ENCODE peak calls at places on chromosomes 16 and 17, in four cellular contexts. One of them, this sample, is unnamed. For H3K27me3, the result is how much of the 10 kb centered on the place peaks cover.

GRCh38 chr17:39867084-39867890 is 715 bp upstream of the ZPBP2 start:
- DNase-seq in mammary epithelial cell: no peak
- DNase-seq in GM23338: no peak
- DNase-seq in CD4-positive, alpha-beta T cell: no peak
- DNase-seq in this sample: no peak

GRCh38 chr16:55759983-55760664 is 72.8 kb downstream of the CES1 start:
- DNase-seq in mammary epithelial cell: no peak
- DNase-seq in GM23338: peak
- DNase-seq in CD4-positive, alpha-beta T cell: no peak
- DNase-seq in this sample: no peak

GRCh38 chr16:70800306-70800705 is 652 bp downstream of the VAC14 start:
- DNase-seq in mammary epithelial cell: no peak
- DNase-seq in GM23338: peak
- DNase-seq in CD4-positive, alpha-beta T cell: no peak
- DNase-seq in this sample: no peak

GRCh38 chr17:59335685-59336084 is 4.2 kb downstream of the YPEL2 start:
- DNase-seq in mammary epithelial cell: no peak
- DNase-seq in GM23338: no peak
- DNase-seq in CD4-positive, alpha-beta T cell: no peak
- DNase-seq in this sample: no peak

GRCh38 chr17:82358467-82359350 is at the start of gene TEX19:
- DNase-seq in mammary epithelial cell: no peak
- DNase-seq in GM23338: peak
- DNase-seq in CD4-positive, alpha-beta T cell: no peak
- DNase-seq in this sample: no peak

GRCh38 chr17:76733618-76733957 is 3.5 kb downstream of the SRSF2 start:
- DNase-seq in mammary epithelial cell: no peak
- DNase-seq in GM23338: no peak
- DNase-seq in CD4-positive, alpha-beta T cell: no peak
- DNase-seq in this sample: no peak

GRCh38 chr17:34909040-34909439 is 52.2 kb downstream of the CCT6B start:
- DNase-seq in mammary epithelial cell: no peak
- DNase-seq in GM23338: no peak
- DNase-seq in CD4-positive, alpha-beta T cell: no peak
- DNase-seq in this sample: no peak

GRCh38 chr16:1072526-1073261 is at the start of gene SSTR5:
- DNase-seq in mammary epithelial cell: no peak
- DNase-seq in GM23338: peak
- DNase-seq in CD4-positive, alpha-beta T cell: no peak
- DNase-seq in this sample: no peak

GRCh38 chr16:31090540-31090939 is 1.8 kb upstream of the PRSS53 start:
- DNase-seq in mammary epithelial cell: no peak
- DNase-seq in GM23338: no peak
- DNase-seq in CD4-positive, alpha-beta T cell: no peak
- DNase-seq in this sample: no peak

GRCh38 chr16:85898521-85899442 is at the start of gene IRF8:
- DNase-seq in mammary epithelial cell: no peak
- DNase-seq in GM23338: peak
- DNase-seq in CD4-positive, alpha-beta T cell: peak
- DNase-seq in this sample: no peak

GRCh38 chr17:19333736-19334290 is 28.7 kb downstream of the B9D1 start:
- DNase-seq in mammary epithelial cell: no peak
- DNase-seq in GM23338: no peak
- DNase-seq in CD4-positive, alpha-beta T cell: no peak
- DNase-seq in this sample: no peak

GRCh38 chr16:7268182-7268581 is 64.5 kb upstream of the RBFOX1 start:
- DNase-seq in mammary epithelial cell: peak
- DNase-seq in GM23338: peak
- DNase-seq in CD4-positive, alpha-beta T cell: no peak
- DNase-seq in this sample: no peak

GRCh38 chr16:15046692-15047376 is 9.0 kb downstream of the NTAN1 start:
- DNase-seq in mammary epithelial cell: no peak
- DNase-seq in GM23338: no peak
- DNase-seq in CD4-positive, alpha-beta T cell: no peak
- DNase-seq in this sample: no peak

DNA sequence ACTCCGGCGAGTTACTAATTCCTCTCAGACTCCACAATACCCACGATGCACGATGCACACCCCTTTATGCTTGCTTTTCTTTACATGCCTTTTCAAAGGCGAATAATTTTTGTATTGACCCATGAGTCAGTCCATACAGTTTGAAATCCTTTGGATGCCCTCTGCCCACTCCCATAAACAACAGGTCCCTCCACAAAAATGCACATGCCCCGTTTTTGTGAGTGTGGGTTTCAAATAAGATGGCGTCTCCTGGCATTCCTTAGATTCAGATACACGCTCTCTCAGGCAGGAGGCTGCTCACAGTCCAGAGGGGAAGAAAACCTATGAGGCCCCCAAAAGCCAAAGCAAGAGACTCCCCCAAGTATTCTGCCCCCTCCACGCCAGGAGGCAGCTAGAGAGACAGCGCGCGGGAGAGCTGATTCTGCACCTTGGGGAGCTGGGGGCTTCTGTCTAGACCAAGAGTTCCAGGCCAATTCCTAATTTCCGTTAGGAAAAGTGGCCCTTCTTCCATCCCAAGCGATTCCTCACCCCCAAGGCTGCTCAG is 19.6 kb upstream of the HOXB9 start:
- DNase-seq in mammary epithelial cell: no peak
- DNase-seq in GM23338: no peak
- DNase-seq in CD4-positive, alpha-beta T cell: no peak
- DNase-seq in this sample: no peak
- H3K27me3 ChIP-seq in mammary epithelial cell: half or more
- H3K27me3 ChIP-seq in GM23338: half or more
- H3K27me3 ChIP-seq in CD4-positive, alpha-beta T cell: half or more
- H3K27me3 ChIP-seq in this sample: half or more

GRCh38 chr16:11004351-11004750 is 60.0 kb downstream of the CLEC16A start:
- DNase-seq in mammary epithelial cell: peak
- DNase-seq in GM23338: no peak
- DNase-seq in CD4-positive, alpha-beta T cell: no peak
- DNase-seq in this sample: no peak
- H3K27me3 ChIP-seq in mammary epithelial cell: under half
- H3K27me3 ChIP-seq in GM23338: under half
- H3K27me3 ChIP-seq in CD4-positive, alpha-beta T cell: under half
- H3K27me3 ChIP-seq in this sample: under half

GRCh38 chr17:5120036-5120435 is 4.2 kb downstream of the USP6 start:
- DNase-seq in mammary epithelial cell: no peak
- DNase-seq in GM23338: no peak
- DNase-seq in CD4-positive, alpha-beta T cell: peak
- DNase-seq in this sample: no peak

GRCh38 chr17:5126719-5127488 is 11.1 kb downstream of the USP6 start:
- DNase-seq in mammary epithelial cell: no peak
- DNase-seq in GM23338: no peak
- DNase-seq in CD4-positive, alpha-beta T cell: peak
- DNase-seq in this sample: no peak

GRCh38 chr17:5121186-5121841 is 5.5 kb downstream of the USP6 start:
- DNase-seq in mammary epithelial cell: no peak
- DNase-seq in GM23338: no peak
- DNase-seq in CD4-positive, alpha-beta T cell: peak
- DNase-seq in this sample: no peak

GRCh38 chr17:5122586-5123342 is 6.9 kb downstream of the USP6 start:
- DNase-seq in mammary epithelial cell: no peak
- DNase-seq in GM23338: peak
- DNase-seq in CD4-positive, alpha-beta T cell: peak
- DNase-seq in this sample: no peak

GRCh38 chr17:5123343-5124124 is 7.7 kb downstream of the USP6 start:
- DNase-seq in mammary epithelial cell: no peak
- DNase-seq in GM23338: no peak
- DNase-seq in CD4-positive, alpha-beta T cell: peak
- DNase-seq in this sample: no peak
- H3K27me3 ChIP-seq in mammary epithelial cell: under half
- H3K27me3 ChIP-seq in GM23338: under half
- H3K27me3 ChIP-seq in CD4-positive, alpha-beta T cell: under half
- H3K27me3 ChIP-seq in this sample: half or more

GRCh38 chr17:79741401-79741750 is 10.6 kb downstream of the ENPP7 start:
- DNase-seq in mammary epithelial cell: no peak
- DNase-seq in GM23338: no peak
- DNase-seq in CD4-positive, alpha-beta T cell: no peak
- DNase-seq in this sample: no peak

GRCh38 chr17:79743614-79744013 is 12.9 kb downstream of the ENPP7 start:
- DNase-seq in mammary epithelial cell: no peak
- DNase-seq in GM23338: no peak
- DNase-seq in CD4-positive, alpha-beta T cell: no peak
- DNase-seq in this sample: no peak

GRCh38 chr17:79741751-79742588 is 11.2 kb downstream of the ENPP7 start:
- DNase-seq in mammary epithelial cell: no peak
- DNase-seq in GM23338: peak
- DNase-seq in CD4-positive, alpha-beta T cell: peak
- DNase-seq in this sample: no peak

GRCh38 chr17:79742951-79743476 is 12.3 kb downstream of the ENPP7 start:
- DNase-seq in mammary epithelial cell: no peak
- DNase-seq in GM23338: no peak
- DNase-seq in CD4-positive, alpha-beta T cell: no peak
- DNase-seq in this sample: no peak

GRCh38 chr17:79742589-79742918 is 11.8 kb downstream of the ENPP7 start:
- DNase-seq in mammary epithelial cell: no peak
- DNase-seq in GM23338: no peak
- DNase-seq in CD4-positive, alpha-beta T cell: no peak
- DNase-seq in this sample: no peak
- H3K27me3 ChIP-seq in mammary epithelial cell: under half
- H3K27me3 ChIP-seq in GM23338: half or more
- H3K27me3 ChIP-seq in CD4-positive, alpha-beta T cell: under half
- H3K27me3 ChIP-seq in this sample: half or more